ENCODE peak calls at places on chromosomes 2 and 18, in ten cellular contexts. One of them, this sample, is unnamed.

GRCh38 chr18:43539862-43540261 is 262.6 kb upstream of the SYT4 start:
- DNase-seq in A549: no peak
- DNase-seq in NCI-H1092 treated with DMSO at 0.1 percent for 48 hours: no peak
- DNase-seq in NCI-H460: no peak
- DNase-seq in activated CD4-positive, alpha-beta T cell treated with anti-CD3 and anti-CD28 coated beads for 48 hours: no peak
- DNase-seq in activated naive CD4-positive, alpha-beta T cell: no peak
- DNase-seq in neural progenitor cell: no peak
- DNase-seq in fibroblast of the aortic adventitia: no peak
- DNase-seq in heart right ventricle: no peak
- DNase-seq in cardiac fibroblast: peak; percentile 43
- DNase-seq in this sample: peak; percentile 10

GRCh38 chr2:127421116-127421800 is 3.0 kb downstream of the PROC start:
- DNase-seq in A549: no peak
- DNase-seq in NCI-H1092 treated with DMSO at 0.1 percent for 48 hours: no peak
- DNase-seq in NCI-H460: no peak
- DNase-seq in activated CD4-positive, alpha-beta T cell treated with anti-CD3 and anti-CD28 coated beads for 48 hours: no peak
- DNase-seq in activated naive CD4-positive, alpha-beta T cell: no peak
- DNase-seq in neural progenitor cell: no peak
- DNase-seq in fibroblast of the aortic adventitia: no peak
- DNase-seq in heart right ventricle: no peak
- DNase-seq in cardiac fibroblast: no peak
- DNase-seq in this sample: no peak

GRCh38 chr18:69774831-69775230 is 172.8 kb downstream of the CD226 start:
- DNase-seq in A549: no peak
- DNase-seq in NCI-H1092 treated with DMSO at 0.1 percent for 48 hours: no peak
- DNase-seq in NCI-H460: no peak
- DNase-seq in activated CD4-positive, alpha-beta T cell treated with anti-CD3 and anti-CD28 coated beads for 48 hours: no peak
- DNase-seq in activated naive CD4-positive, alpha-beta T cell: no peak
- DNase-seq in neural progenitor cell: no peak
- DNase-seq in fibroblast of the aortic adventitia: peak; percentile 80
- DNase-seq in heart right ventricle: no peak
- DNase-seq in cardiac fibroblast: peak; percentile 20
- DNase-seq in this sample: peak; percentile 28

GRCh38 chr18:49214058-49214457 is 246.4 kb downstream of the DYM start:
- DNase-seq in A549: no peak
- DNase-seq in NCI-H1092 treated with DMSO at 0.1 percent for 48 hours: no peak
- DNase-seq in NCI-H460: no peak
- DNase-seq in activated CD4-positive, alpha-beta T cell treated with anti-CD3 and anti-CD28 coated beads for 48 hours: no peak
- DNase-seq in activated naive CD4-positive, alpha-beta T cell: no peak
- DNase-seq in neural progenitor cell: no peak
- DNase-seq in fibroblast of the aortic adventitia: no peak
- DNase-seq in heart right ventricle: no peak
- DNase-seq in cardiac fibroblast: no peak
- DNase-seq in this sample: no peak

GRCh38 chr2:3656762-3657691 is 973 bp upstream of the ALLC start:
- DNase-seq in A549: no peak
- DNase-seq in NCI-H1092 treated with DMSO at 0.1 percent for 48 hours: no peak
- DNase-seq in NCI-H460: no peak
- DNase-seq in activated CD4-positive, alpha-beta T cell treated with anti-CD3 and anti-CD28 coated beads for 48 hours: no peak
- DNase-seq in activated naive CD4-positive, alpha-beta T cell: no peak
- DNase-seq in neural progenitor cell: no peak
- DNase-seq in fibroblast of the aortic adventitia: no peak
- DNase-seq in heart right ventricle: no peak
- DNase-seq in cardiac fibroblast: no peak
- DNase-seq in this sample: no peak

GRCh38 chr18:63339920-63340484 is 20.4 kb upstream of the BCL2 start:
- DNase-seq in A549: peak; percentile 30
- DNase-seq in NCI-H1092 treated with DMSO at 0.1 percent for 48 hours: peak; percentile 27
- DNase-seq in NCI-H460: no peak
- DNase-seq in activated CD4-positive, alpha-beta T cell treated with anti-CD3 and anti-CD28 coated beads for 48 hours: peak; percentile 53
- DNase-seq in activated naive CD4-positive, alpha-beta T cell: peak; percentile 23
- DNase-seq in neural progenitor cell: peak; percentile 86
- DNase-seq in fibroblast of the aortic adventitia: peak; percentile 47
- DNase-seq in heart right ventricle: no peak
- DNase-seq in cardiac fibroblast: peak; percentile 56
- DNase-seq in this sample: peak; percentile 68

GRCh38 chr18:79868811-79869541 is 71.2 kb downstream of the KCNG2 start:
- DNase-seq in A549: no peak
- DNase-seq in NCI-H1092 treated with DMSO at 0.1 percent for 48 hours: no peak
- DNase-seq in NCI-H460: no peak
- DNase-seq in activated CD4-positive, alpha-beta T cell treated with anti-CD3 and anti-CD28 coated beads for 48 hours: no peak
- DNase-seq in activated naive CD4-positive, alpha-beta T cell: no peak
- DNase-seq in neural progenitor cell: no peak
- DNase-seq in fibroblast of the aortic adventitia: no peak
- DNase-seq in heart right ventricle: no peak
- DNase-seq in cardiac fibroblast: no peak
- DNase-seq in this sample: no peak

GRCh38 chr2:165539985-165540384 is 70.5 kb downstream of the CSRNP3 start:
- DNase-seq in A549: no peak
- DNase-seq in NCI-H1092 treated with DMSO at 0.1 percent for 48 hours: peak; percentile 75
- DNase-seq in NCI-H460: no peak
- DNase-seq in activated CD4-positive, alpha-beta T cell treated with anti-CD3 and anti-CD28 coated beads for 48 hours: no peak
- DNase-seq in activated naive CD4-positive, alpha-beta T cell: no peak
- DNase-seq in neural progenitor cell: no peak
- DNase-seq in fibroblast of the aortic adventitia: no peak
- DNase-seq in heart right ventricle: no peak
- DNase-seq in cardiac fibroblast: no peak
- DNase-seq in this sample: no peak

GRCh38 chr18:9992988-9993845 is 79.4 kb downstream of the VAPA start:
- DNase-seq in A549: no peak
- DNase-seq in NCI-H1092 treated with DMSO at 0.1 percent for 48 hours: no peak
- DNase-seq in NCI-H460: no peak
- DNase-seq in activated CD4-positive, alpha-beta T cell treated with anti-CD3 and anti-CD28 coated beads for 48 hours: no peak
- DNase-seq in activated naive CD4-positive, alpha-beta T cell: no peak
- DNase-seq in neural progenitor cell: no peak
- DNase-seq in fibroblast of the aortic adventitia: no peak
- DNase-seq in heart right ventricle: no peak
- DNase-seq in cardiac fibroblast: no peak
- DNase-seq in this sample: no peak

GRCh38 chr18:79788096-79789085 is 9.3 kb upstream of the KCNG2 start:
- DNase-seq in A549: no peak
- DNase-seq in NCI-H1092 treated with DMSO at 0.1 percent for 48 hours: no peak
- DNase-seq in NCI-H460: no peak
- DNase-seq in activated CD4-positive, alpha-beta T cell treated with anti-CD3 and anti-CD28 coated beads for 48 hours: no peak
- DNase-seq in activated naive CD4-positive, alpha-beta T cell: no peak
- DNase-seq in neural progenitor cell: peak; percentile 49
- DNase-seq in fibroblast of the aortic adventitia: no peak
- DNase-seq in heart right ventricle: no peak
- DNase-seq in cardiac fibroblast: peak; percentile 32
- DNase-seq in this sample: peak; percentile 27

GRCh38 chr2:127705281-127706065 is 4.2 kb downstream of the SFT2D3 start:
- DNase-seq in A549: no peak
- DNase-seq in NCI-H1092 treated with DMSO at 0.1 percent for 48 hours: no peak
- DNase-seq in NCI-H460: no peak
- DNase-seq in activated CD4-positive, alpha-beta T cell treated with anti-CD3 and anti-CD28 coated beads for 48 hours: no peak
- DNase-seq in activated naive CD4-positive, alpha-beta T cell: no peak
- DNase-seq in neural progenitor cell: no peak
- DNase-seq in fibroblast of the aortic adventitia: peak; percentile 89
- DNase-seq in heart right ventricle: no peak
- DNase-seq in cardiac fibroblast: no peak
- DNase-seq in this sample: peak; percentile 57

GRCh38 chr2:27370816-27371620 is 602 bp downstream of the SNX17 start:
- DNase-seq in A549: peak; percentile 57
- DNase-seq in NCI-H1092 treated with DMSO at 0.1 percent for 48 hours: no peak
- DNase-seq in NCI-H460: no peak
- DNase-seq in activated CD4-positive, alpha-beta T cell treated with anti-CD3 and anti-CD28 coated beads for 48 hours: peak; percentile 50
- DNase-seq in activated naive CD4-positive, alpha-beta T cell: peak; percentile 34
- DNase-seq in neural progenitor cell: no peak
- DNase-seq in fibroblast of the aortic adventitia: peak; percentile 55
- DNase-seq in heart right ventricle: peak; percentile 41
- DNase-seq in cardiac fibroblast: peak; percentile 70
- DNase-seq in this sample: peak; percentile 68

GRCh38 chr2:230640540-230641011 is 72.1 kb upstream of the CAB39 start:
- DNase-seq in A549: peak; percentile 41
- DNase-seq in NCI-H1092 treated with DMSO at 0.1 percent for 48 hours: no peak
- DNase-seq in NCI-H460: no peak
- DNase-seq in activated CD4-positive, alpha-beta T cell treated with anti-CD3 and anti-CD28 coated beads for 48 hours: no peak
- DNase-seq in activated naive CD4-positive, alpha-beta T cell: no peak
- DNase-seq in neural progenitor cell: no peak
- DNase-seq in fibroblast of the aortic adventitia: no peak
- DNase-seq in heart right ventricle: no peak
- DNase-seq in cardiac fibroblast: peak; percentile 86
- DNase-seq in this sample: peak; percentile 16

GRCh38 chr2:10555810-10556111 is 107.6 kb upstream of the ODC1 start:
- DNase-seq in A549: no peak
- DNase-seq in NCI-H1092 treated with DMSO at 0.1 percent for 48 hours: no peak
- DNase-seq in NCI-H460: no peak
- DNase-seq in activated CD4-positive, alpha-beta T cell treated with anti-CD3 and anti-CD28 coated beads for 48 hours: no peak
- DNase-seq in activated naive CD4-positive, alpha-beta T cell: no peak
- DNase-seq in neural progenitor cell: no peak
- DNase-seq in fibroblast of the aortic adventitia: no peak
- DNase-seq in heart right ventricle: no peak
- DNase-seq in cardiac fibroblast: no peak
- DNase-seq in this sample: no peak

GRCh38 chr2:171386627-171387026 is 47.2 kb downstream of the METTL8 start:
- DNase-seq in A549: no peak
- DNase-seq in NCI-H1092 treated with DMSO at 0.1 percent for 48 hours: no peak
- DNase-seq in NCI-H460: no peak
- DNase-seq in activated CD4-positive, alpha-beta T cell treated with anti-CD3 and anti-CD28 coated beads for 48 hours: no peak
- DNase-seq in activated naive CD4-positive, alpha-beta T cell: no peak
- DNase-seq in neural progenitor cell: no peak
- DNase-seq in fibroblast of the aortic adventitia: no peak
- DNase-seq in heart right ventricle: no peak
- DNase-seq in cardiac fibroblast: no peak
- DNase-seq in this sample: no peak

GRCh38 chr18:24914685-24915267 is 437.2 kb downstream of the ZNF521 start:
- DNase-seq in A549: no peak
- DNase-seq in NCI-H1092 treated with DMSO at 0.1 percent for 48 hours: no peak
- DNase-seq in NCI-H460: no peak
- DNase-seq in activated CD4-positive, alpha-beta T cell treated with anti-CD3 and anti-CD28 coated beads for 48 hours: no peak
- DNase-seq in activated naive CD4-positive, alpha-beta T cell: no peak
- DNase-seq in neural progenitor cell: no peak
- DNase-seq in fibroblast of the aortic adventitia: no peak
- DNase-seq in heart right ventricle: no peak
- DNase-seq in cardiac fibroblast: no peak
- DNase-seq in this sample: no peak

GRCh38 chr2:69255760-69256159 is 131.3 kb downstream of the GFPT1 start:
- DNase-seq in A549: no peak
- DNase-seq in NCI-H1092 treated with DMSO at 0.1 percent for 48 hours: no peak
- DNase-seq in NCI-H460: no peak
- DNase-seq in activated CD4-positive, alpha-beta T cell treated with anti-CD3 and anti-CD28 coated beads for 48 hours: no peak
- DNase-seq in activated naive CD4-positive, alpha-beta T cell: no peak
- DNase-seq in neural progenitor cell: no peak
- DNase-seq in fibroblast of the aortic adventitia: peak; percentile 29
- DNase-seq in heart right ventricle: no peak
- DNase-seq in cardiac fibroblast: no peak
- DNase-seq in this sample: no peak

GRCh38 chr2:148764820-148765219 is 110.2 kb upstream of the KIF5C start:
- DNase-seq in A549: no peak
- DNase-seq in NCI-H1092 treated with DMSO at 0.1 percent for 48 hours: no peak
- DNase-seq in NCI-H460: no peak
- DNase-seq in activated CD4-positive, alpha-beta T cell treated with anti-CD3 and anti-CD28 coated beads for 48 hours: no peak
- DNase-seq in activated naive CD4-positive, alpha-beta T cell: no peak
- DNase-seq in neural progenitor cell: no peak
- DNase-seq in fibroblast of the aortic adventitia: no peak
- DNase-seq in heart right ventricle: no peak
- DNase-seq in cardiac fibroblast: no peak
- DNase-seq in this sample: no peak

GRCh38 chr2:222973237-222973636 is 78.8 kb upstream of the KCNE4 start:
- DNase-seq in A549: no peak
- DNase-seq in NCI-H1092 treated with DMSO at 0.1 percent for 48 hours: no peak
- DNase-seq in NCI-H460: no peak
- DNase-seq in activated CD4-positive, alpha-beta T cell treated with anti-CD3 and anti-CD28 coated beads for 48 hours: no peak
- DNase-seq in activated naive CD4-positive, alpha-beta T cell: no peak
- DNase-seq in neural progenitor cell: no peak
- DNase-seq in fibroblast of the aortic adventitia: peak; percentile 22
- DNase-seq in heart right ventricle: no peak
- DNase-seq in cardiac fibroblast: no peak
- DNase-seq in this sample: no peak

GRCh38 chr2:49255325-49256023 is 101.2 kb upstream of the FSHR start:
- DNase-seq in A549: no peak
- DNase-seq in NCI-H1092 treated with DMSO at 0.1 percent for 48 hours: peak; percentile 68
- DNase-seq in NCI-H460: no peak
- DNase-seq in activated CD4-positive, alpha-beta T cell treated with anti-CD3 and anti-CD28 coated beads for 48 hours: no peak
- DNase-seq in activated naive CD4-positive, alpha-beta T cell: no peak
- DNase-seq in neural progenitor cell: no peak
- DNase-seq in fibroblast of the aortic adventitia: peak; percentile 4
- DNase-seq in heart right ventricle: no peak
- DNase-seq in cardiac fibroblast: peak; percentile 41
- DNase-seq in this sample: peak; percentile 11

GRCh38 chr18:10926565-10927194 is 222.7 kb downstream of the PIEZO2 start:
- DNase-seq in A549: no peak
- DNase-seq in NCI-H1092 treated with DMSO at 0.1 percent for 48 hours: no peak
- DNase-seq in NCI-H460: no peak
- DNase-seq in activated CD4-positive, alpha-beta T cell treated with anti-CD3 and anti-CD28 coated beads for 48 hours: no peak
- DNase-seq in activated naive CD4-positive, alpha-beta T cell: no peak
- DNase-seq in neural progenitor cell: no peak
- DNase-seq in fibroblast of the aortic adventitia: peak; percentile 47
- DNase-seq in heart right ventricle: no peak
- DNase-seq in cardiac fibroblast: peak; percentile 76
- DNase-seq in this sample: peak; percentile 73

GRCh38 chr2:201114846-201115245 is 1.1 kb upstream of the CFLAR start:
- DNase-seq in A549: no peak
- DNase-seq in NCI-H1092 treated with DMSO at 0.1 percent for 48 hours: no peak
- DNase-seq in NCI-H460: no peak
- DNase-seq in activated CD4-positive, alpha-beta T cell treated with anti-CD3 and anti-CD28 coated beads for 48 hours: no peak
- DNase-seq in activated naive CD4-positive, alpha-beta T cell: no peak
- DNase-seq in neural progenitor cell: no peak
- DNase-seq in fibroblast of the aortic adventitia: peak; percentile 47
- DNase-seq in heart right ventricle: no peak
- DNase-seq in cardiac fibroblast: peak; percentile 30
- DNase-seq in this sample: peak; percentile 34